ENCODE peak calls at places on chromosome 22, in four cellular contexts. One of them, this sample, is unnamed. For H3K4me1, the result is how much of the 10 kb centered on the place peaks cover.

GRCh38 chr22:49574205-49574604 is 253.5 kb downstream of the BRD1 start:
- DNase-seq in spleen: peak
- DNase-seq in tibial nerve: no peak
- DNase-seq in cardiac muscle cell: no peak
- DNase-seq in this sample: no peak

GRCh38 chr22:30575011-30575671 is 676 bp upstream of the GAL3ST1 start:
- DNase-seq in cardiac muscle cell: peak
- DNase-seq in spleen: no peak
- DNase-seq in tibial nerve: peak
- DNase-seq in this sample: peak

GRCh38 chr22:41557401-41558240 is 3.2 kb upstream of the CSDC2 start:
- DNase-seq in spleen: no peak
- DNase-seq in tibial nerve: peak
- DNase-seq in cardiac muscle cell: peak
- DNase-seq in this sample: peak

GRCh38 chr22:50498322-50498861 is 9.1 kb downstream of the LMF2 start:
- DNase-seq in cardiac muscle cell: peak
- DNase-seq in spleen: no peak
- DNase-seq in tibial nerve: peak
- DNase-seq in this sample: no peak

GRCh38 chr22:19106886-19107729 is 15.1 kb downstream of the DGCR2 start:
- DNase-seq in spleen: no peak
- DNase-seq in cardiac muscle cell: no peak
- DNase-seq in tibial nerve: no peak
- DNase-seq in this sample: no peak

GRCh38 chr22:49701380-49702067 is 126.1 kb downstream of the BRD1 start:
- DNase-seq in tibial nerve: no peak
- DNase-seq in cardiac muscle cell: no peak
- DNase-seq in spleen: no peak
- DNase-seq in this sample: no peak

GRCh38 chr22:36457688-36458450 is 23.6 kb downstream of the TXN2 start:
- DNase-seq in cardiac muscle cell: peak
- DNase-seq in tibial nerve: no peak
- DNase-seq in spleen: peak
- DNase-seq in this sample: no peak

GRCh38 chr22:20455709-20456063 is 18.1 kb upstream of the SCARF2 start:
- DNase-seq in spleen: peak
- DNase-seq in cardiac muscle cell: no peak
- DNase-seq in tibial nerve: no peak
- DNase-seq in this sample: no peak

GRCh38 chr22:36220457-36220921 is 18.8 kb downstream of the APOL2 start:
- DNase-seq in tibial nerve: peak
- DNase-seq in spleen: no peak
- DNase-seq in cardiac muscle cell: no peak
- DNase-seq in this sample: no peak

GRCh38 chr22:19597399-19597735 is 73.2 kb upstream of the CLDN5 start:
- DNase-seq in spleen: peak
- DNase-seq in tibial nerve: no peak
- DNase-seq in cardiac muscle cell: no peak
- DNase-seq in this sample: no peak

GRCh38 chr22:35459423-35459894 is 59.5 kb downstream of the MCM5 start:
- DNase-seq in spleen: no peak
- DNase-seq in tibial nerve: no peak
- DNase-seq in cardiac muscle cell: no peak
- DNase-seq in this sample: no peak

GRCh38 chr22:25729595-25729994 is 12.4 kb upstream of the MYO18B start:
- DNase-seq in cardiac muscle cell: no peak
- DNase-seq in tibial nerve: no peak
- DNase-seq in spleen: no peak
- DNase-seq in this sample: no peak

GRCh38 chr22:23180893-23181762 is 819 bp downstream of the BCR start:
- DNase-seq in tibial nerve: no peak
- DNase-seq in cardiac muscle cell: no peak
- DNase-seq in spleen: peak
- DNase-seq in this sample: no peak

GRCh38 chr22:23478175-23478574 is 101.9 kb downstream of the IGLL1 start:
- DNase-seq in spleen: no peak
- DNase-seq in cardiac muscle cell: peak
- DNase-seq in tibial nerve: no peak
- DNase-seq in this sample: no peak

GRCh38 chr22:23088199-23088604 is 17.9 kb downstream of the GNAZ start:
- DNase-seq in spleen: no peak
- DNase-seq in tibial nerve: no peak
- DNase-seq in cardiac muscle cell: no peak
- DNase-seq in this sample: no peak

GRCh38 chr22:39135092-39135896 is 17.2 kb downstream of the CBX7 start:
- DNase-seq in tibial nerve: no peak
- DNase-seq in cardiac muscle cell: peak
- DNase-seq in spleen: peak
- DNase-seq in this sample: no peak

GRCh38 chr22:30841264-30841663 is 127.3 kb downstream of the MORC2 start:
- DNase-seq in tibial nerve: no peak
- DNase-seq in spleen: no peak
- DNase-seq in cardiac muscle cell: peak
- DNase-seq in this sample: no peak

GRCh38 chr22:35044607-35045390 is 21.2 kb upstream of the ISX start:
- DNase-seq in tibial nerve: no peak
- DNase-seq in cardiac muscle cell: no peak
- DNase-seq in spleen: no peak
- DNase-seq in this sample: no peak

GRCh38 chr22:23376256-23376655 is 195.9 kb downstream of the BCR start:
- DNase-seq in cardiac muscle cell: peak
- DNase-seq in spleen: no peak
- DNase-seq in tibial nerve: no peak
- DNase-seq in this sample: no peak

GRCh38 chr22:41568811-41569210 is 8.0 kb downstream of the CSDC2 start:
- DNase-seq in tibial nerve: no peak
- DNase-seq in spleen: no peak
- DNase-seq in cardiac muscle cell: no peak
- DNase-seq in this sample: no peak

GRCh38 chr22:23576681-23577080 is 3.4 kb downstream of the IGLL1 start:
- DNase-seq in tibial nerve: no peak
- DNase-seq in spleen: no peak
- DNase-seq in cardiac muscle cell: no peak
- DNase-seq in this sample: no peak

GRCh38 chr22:44729391-44730012 is 22.9 kb upstream of the ARHGAP8 start:
- DNase-seq in spleen: peak
- DNase-seq in cardiac muscle cell: peak
- DNase-seq in tibial nerve: peak
- DNase-seq in this sample: no peak

GRCh38 chr22:41862160-41862529 is 29.2 kb downstream of the SREBF2 start:
- DNase-seq in tibial nerve: no peak
- DNase-seq in cardiac muscle cell: peak
- DNase-seq in spleen: no peak
- DNase-seq in this sample: no peak

GRCh38 chr22:49321477-49322055 is 506.1 kb downstream of the BRD1 start:
- DNase-seq in spleen: peak
- DNase-seq in tibial nerve: no peak
- DNase-seq in cardiac muscle cell: no peak
- DNase-seq in this sample: no peak

GRCh38 chr22:24155597-24156145 is 25.6 kb upstream of the SUSD2 start:
- DNase-seq in cardiac muscle cell: peak
- DNase-seq in spleen: peak
- DNase-seq in tibial nerve: peak
- DNase-seq in this sample: no peak

GRCh38 chr22:27776410-27776958 is 25.1 kb downstream of the MN1 start:
- DNase-seq in tibial nerve: no peak
- DNase-seq in spleen: no peak
- DNase-seq in cardiac muscle cell: no peak
- DNase-seq in this sample: no peak

GRCh38 chr22:44336962-44337657 is 24.4 kb upstream of the SHISAL1 start:
- DNase-seq in cardiac muscle cell: no peak
- DNase-seq in spleen: no peak
- DNase-seq in tibial nerve: no peak
- DNase-seq in this sample: no peak

GRCh38 chr22:39129746-39130145 is 22.7 kb downstream of the CBX7 start:
- DNase-seq in cardiac muscle cell: no peak
- DNase-seq in spleen: no peak
- DNase-seq in tibial nerve: no peak
- DNase-seq in this sample: no peak

GRCh38 chr22:46083383-46084350 is 66.7 kb upstream of the PPARA start:
- DNase-seq in cardiac muscle cell: no peak
- DNase-seq in spleen: peak
- DNase-seq in tibial nerve: no peak
- DNase-seq in this sample: no peak

GRCh38 chr22:46084376-46084775 is 66.0 kb upstream of the PPARA start:
- DNase-seq in tibial nerve: no peak
- DNase-seq in spleen: peak
- DNase-seq in cardiac muscle cell: no peak
- DNase-seq in this sample: no peak

GRCh38 chr22:46086577-46087335 is 63.6 kb upstream of the PPARA start:
- DNase-seq in tibial nerve: no peak
- DNase-seq in cardiac muscle cell: no peak
- DNase-seq in spleen: peak
- DNase-seq in this sample: no peak

GRCh38 chr22:46085831-46086576 is 64.3 kb upstream of the PPARA start:
- DNase-seq in spleen: peak
- DNase-seq in tibial nerve: no peak
- DNase-seq in cardiac muscle cell: peak
- DNase-seq in this sample: no peak

DNA sequence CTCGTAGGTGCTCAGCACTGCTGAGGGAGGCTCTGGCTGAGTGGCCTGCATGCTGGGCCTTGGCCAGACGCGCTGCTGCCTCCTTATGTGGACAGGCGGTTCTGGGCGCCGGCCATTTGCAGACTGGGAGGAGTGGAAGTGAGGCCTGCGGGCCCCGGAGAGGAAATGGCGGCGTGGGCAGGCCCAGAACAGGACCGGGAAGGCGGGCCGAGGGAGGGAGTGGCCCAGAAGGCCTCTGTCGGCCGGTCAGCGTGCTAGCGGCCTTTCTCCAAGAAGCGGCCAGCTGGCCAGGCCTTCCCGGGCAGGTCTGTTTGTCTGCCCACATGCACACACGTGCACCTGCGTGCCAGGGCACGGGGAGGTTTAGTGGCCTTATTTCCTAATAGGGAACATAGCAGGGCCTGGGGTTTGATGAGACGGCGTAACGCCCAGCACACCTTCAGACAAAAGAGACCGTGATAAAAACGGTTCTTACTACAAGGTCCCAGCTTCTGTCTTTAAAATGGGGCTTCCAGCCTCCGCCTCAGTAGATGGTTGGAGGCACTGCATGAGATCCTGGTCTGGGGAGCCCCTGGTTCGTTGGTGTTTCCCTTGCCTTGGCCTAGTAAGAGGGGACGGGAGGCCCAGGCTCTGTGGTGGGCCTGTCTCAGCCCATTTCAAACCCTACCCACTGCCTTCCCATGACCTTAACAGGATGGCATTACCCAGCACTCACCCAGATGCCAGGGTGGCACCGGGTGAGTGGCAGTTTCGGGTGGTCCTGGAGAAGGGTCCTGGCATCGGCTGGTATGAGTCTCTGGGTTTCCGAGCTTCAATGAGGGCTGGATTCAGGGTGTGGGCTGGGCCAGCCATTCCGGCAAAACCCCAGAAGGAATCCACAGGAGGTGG is 65.1 kb upstream of the PPARA start:
- DNase-seq in cardiac muscle cell: peak
- DNase-seq in spleen: peak
- DNase-seq in tibial nerve: peak
- DNase-seq in this sample: peak
- H3K4me1 ChIP-seq in cardiac muscle cell: under half
- H3K4me1 ChIP-seq in spleen: half or more
- H3K4me1 ChIP-seq in tibial nerve: half or more
- H3K4me1 ChIP-seq in this sample: half or more

GRCh38 chr22:28935140-28935539 is 51.8 kb downstream of the ZNRF3 start:
- DNase-seq in tibial nerve: no peak
- DNase-seq in cardiac muscle cell: no peak
- DNase-seq in spleen: no peak
- DNase-seq in this sample: no peak
- TF ChIP-seq CTCF in tibial nerve: no peak
- TF ChIP-seq CTCF in cardiac muscle cell: no peak
- TF ChIP-seq CTCF in spleen: no peak
- TF ChIP-seq CTCF in this sample: no peak

GRCh38 chr22:42937164-42937854 is 77.6 kb downstream of the PACSIN2 start:
- DNase-seq in spleen: peak
- DNase-seq in tibial nerve: no peak
- DNase-seq in cardiac muscle cell: peak
- DNase-seq in this sample: peak
- H3K4me1 ChIP-seq in spleen: half or more
- H3K4me1 ChIP-seq in tibial nerve: half or more
- H3K4me1 ChIP-seq in cardiac muscle cell: under half
- H3K4me1 ChIP-seq in this sample: half or more

GRCh38 chr22:46878549-46878948 is 116.1 kb downstream of the TBC1D22A start:
- DNase-seq in tibial nerve: no peak
- DNase-seq in spleen: no peak
- DNase-seq in cardiac muscle cell: peak
- DNase-seq in this sample: no peak
- TF ChIP-seq CTCF in tibial nerve: no peak
- TF ChIP-seq CTCF in spleen: no peak
- TF ChIP-seq CTCF in cardiac muscle cell: no peak
- TF ChIP-seq CTCF in this sample: no peak

GRCh38 chr22:17109976-17110375 is 11.2 kb downstream of the TMEM121B start:
- DNase-seq in tibial nerve: no peak
- DNase-seq in cardiac muscle cell: no peak
- DNase-seq in spleen: peak
- DNase-seq in this sample: no peak
- H3K4me1 ChIP-seq in tibial nerve: under half
- H3K4me1 ChIP-seq in cardiac muscle cell: under half
- H3K4me1 ChIP-seq in spleen: under half
- H3K4me1 ChIP-seq in this sample: under half

GRCh38 chr22:28951969-28952521 is 68.7 kb downstream of the ZNRF3 start:
- DNase-seq in cardiac muscle cell: peak
- DNase-seq in spleen: no peak
- DNase-seq in tibial nerve: no peak
- DNase-seq in this sample: no peak
- TF ChIP-seq CTCF in cardiac muscle cell: peak
- TF ChIP-seq CTCF in spleen: no peak
- TF ChIP-seq CTCF in tibial nerve: no peak
- TF ChIP-seq CTCF in this sample: no peak

GRCh38 chr22:40320687-40321086 is 25.6 kb upstream of the ADSL start:
- DNase-seq in tibial nerve: no peak
- DNase-seq in cardiac muscle cell: no peak
- DNase-seq in spleen: no peak
- DNase-seq in this sample: no peak
- H3K4me1 ChIP-seq in tibial nerve: under half
- H3K4me1 ChIP-seq in cardiac muscle cell: under half
- H3K4me1 ChIP-seq in spleen: under half
- H3K4me1 ChIP-seq in this sample: under half